ENCODE peak calls at places on chromosomes 7 and 10, in five cellular contexts. W is KBM-7; L is DMS153; P is esophagus squamous epithelium; B is activated naive CD4-positive, alpha-beta T cell treated with anti-CD3 and anti-CD28 coated beads for 36 hours. N is an unnamed sample.

GRCh38 chr7:92785923-92786322 is 50.5 kb downstream of the CDK6 start:
- DNase-seq in W (no peak), L (no peak), P (no peak), B (no peak), N (peak; percentile 85)

GRCh38 chr10:43287056-43288007 is 20.5 kb upstream of the RASGEF1A start:
- DNase-seq in W (peak; percentile 85), L (peak; percentile 63), P (no peak), B (peak; percentile 68), N (peak; percentile 71)

GRCh38 chr7:80186721-80187120 is 52.1 kb downstream of the GNAI1 start:
- DNase-seq in W (no peak), L (no peak), P (no peak), B (no peak), N (no peak)

GRCh38 chr7:73428697-73429005 is 4.9 kb upstream of the FZD9 start:
- DNase-seq in W (no peak), L (no peak), P (no peak), B (no peak), N (no peak)

GRCh38 chr7:96407427-96407826 is 85.5 kb upstream of the SLC25A13 start:
- DNase-seq in W (no peak), L (no peak), P (no peak), B (no peak), N (no peak)

GRCh38 chr7:99623091-99623693 is 6.4 kb downstream of the ZSCAN25 start:
- DNase-seq in W (no peak), L (no peak), P (no peak), B (peak; percentile 56), N (no peak)

GRCh38 chr7:152145853-152146466 is 120.5 kb downstream of the GALNT11 start:
- DNase-seq in W (peak; percentile 51), L (peak; percentile 12), P (no peak), B (peak; percentile 62), N (peak; percentile 19)

GRCh38 chr10:9305018-9305655 is 1250.6 kb downstream of the GATA3 start:
- DNase-seq in W (peak; percentile 38), L (no peak), P (no peak), B (no peak), N (peak; percentile 51)

GRCh38 chr7:4776160-4776623 is 769 bp downstream of the AP5Z1 start:
- DNase-seq in W (no peak), L (no peak), P (no peak), B (no peak), N (no peak)

GRCh38 chr10:3056280-3057037 is 10.9 kb upstream of the PFKP start:
- DNase-seq in W (no peak), L (no peak), P (no peak), B (no peak), N (no peak)

GRCh38 chr7:69078997-69079769 is 519.1 kb upstream of the AUTS2 start:
- DNase-seq in W (no peak), L (no peak), P (no peak), B (no peak), N (no peak)

GRCh38 chr7:18402488-18403183 is 92.9 kb upstream of the HDAC9 start:
- DNase-seq in W (no peak), L (no peak), P (no peak), B (no peak), N (no peak)

GRCh38 chr7:135509589-135509838 is 388 bp downstream of the CNOT4 start:
- DNase-seq in W (no peak), L (no peak), P (no peak), B (no peak), N (no peak)

GRCh38 chr10:22620140-22620857 is 94.1 kb downstream of the PIP4K2A start:
- DNase-seq in W (no peak), L (no peak), P (no peak), B (no peak), N (no peak)

GRCh38 chr7:155357573-155358041 is 59.9 kb downstream of the INSIG1 start:
- DNase-seq in W (peak; percentile 40), L (no peak), P (no peak), B (no peak), N (no peak)

GRCh38 chr7:7764515-7765138 is 46.2 kb upstream of the RPA3 start:
- DNase-seq in W (no peak), L (peak; percentile 28), P (no peak), B (no peak), N (peak; percentile 14)

GRCh38 chr10:48456361-48456804 is 148.5 kb downstream of the ARHGAP22 start:
- DNase-seq in W (peak; percentile 95), L (peak; percentile 15), P (no peak), B (no peak), N (peak; percentile 97)

GRCh38 chr10:76071638-76072317 is 640.4 kb downstream of the LRMDA start:
- DNase-seq in W (no peak), L (no peak), P (no peak), B (no peak), N (no peak)

GRCh38 chr10:767211-767610 is 77.7 kb upstream of the DIP2C start:
- DNase-seq in W (no peak), L (no peak), P (no peak), B (no peak), N (no peak)

GRCh38 chr7:158748335-158748734 is 43.7 kb upstream of the NCAPG2 start:
- DNase-seq in W (no peak), L (no peak), P (no peak), B (no peak), N (no peak)

GRCh38 chr10:76115471-76116155 is 684.2 kb downstream of the LRMDA start:
- DNase-seq in W (no peak), L (peak; percentile 18), P (no peak), B (no peak), N (no peak)

GRCh38 chr7:17357952-17358351 is 59.5 kb downstream of the AHR start:
- DNase-seq in W (no peak), L (no peak), P (no peak), B (no peak), N (no peak)

GRCh38 chr10:501596-501995 is 187.9 kb downstream of the DIP2C start:
- DNase-seq in W (no peak), L (no peak), P (no peak), B (no peak), N (no peak)

GRCh38 chr10:20627085-20627484 is 270.0 kb downstream of the NEBL start:
- DNase-seq in W (no peak), L (no peak), P (no peak), B (no peak), N (no peak)

GRCh38 chr7:50954716-50955115 is 172.0 kb upstream of the GRB10 start:
- DNase-seq in W (no peak), L (no peak), P (no peak), B (no peak), N (no peak)

GRCh38 chr10:111872591-111872990 is 311.0 kb downstream of the GPAM start:
- DNase-seq in W (no peak), L (no peak), P (no peak), B (no peak), N (no peak)

GRCh38 chr7:2032876-2033407 is 199.8 kb downstream of the MAD1L1 start:
- DNase-seq in W (no peak), L (no peak), P (no peak), B (no peak), N (no peak)

GRCh38 chr7:26365077-26365896 is 73.6 kb downstream of the SNX10 start:
- DNase-seq in W (peak; percentile 91), L (peak; percentile 84), P (no peak), B (peak; percentile 71), N (peak; percentile 81)

GRCh38 chr7:157271991-157272324 is 64.8 kb upstream of the DNAJB6 start:
- DNase-seq in W (no peak), L (peak; percentile 54), P (no peak), B (no peak), N (no peak)